ENCODE peak calls at places on chromosomes 16 and 17, in four cellular contexts. P, Z, J and E are unnamed samples.

GRCh38 chr17:81436294-81436849 is 41.1 kb downstream of the BAHCC1 start:
- DNase-seq in P (no peak), Z (no peak), J (no peak), E (no peak)

GRCh38 chr16:10308305-10309193 is 77.3 kb upstream of the ATF7IP2 start:
- DNase-seq in P (no peak), Z (no peak), J (no peak), E (no peak)

GRCh38 chr17:76137351-76138233 is 3.5 kb downstream of the FOXJ1 start:
- DNase-seq in P (no peak), Z (no peak), J (no peak), E (no peak)

GRCh38 chr17:69223809-69224208 is 4.8 kb downstream of the ABCA10 start:
- DNase-seq in P (no peak), Z (no peak), J (no peak), E (no peak)

GRCh38 chr16:12311887-12312286 is 335.4 kb downstream of the SNX29 start:
- DNase-seq in P (no peak), Z (no peak), J (no peak), E (no peak)

GRCh38 chr16:31301708-31302400 is 42.1 kb downstream of the ITGAM start:
- DNase-seq in P (no peak), Z (no peak), J (no peak), E (no peak)

GRCh38 chr17:56680676-56681075 is 87.2 kb downstream of the NOG start:
- DNase-seq in P (no peak), Z (no peak), J (no peak), E (no peak)

GRCh38 chr17:63445571-63446217 is 412 bp downstream of the CYB561 start:
- DNase-seq in P (peak), Z (no peak), J (peak), E (no peak)

GRCh38 chr17:32757963-32758362 is 119.0 kb downstream of the MYO1D start:
- DNase-seq in P (no peak), Z (no peak), J (no peak), E (no peak)

GRCh38 chr17:77382356-77382911 is 241.7 kb downstream of the SEC14L1 start:
- DNase-seq in P (peak), Z (no peak), J (peak), E (no peak)

GRCh38 chr17:18139498-18139897 is 30.9 kb downstream of the MYO15A start:
- DNase-seq in P (no peak), Z (no peak), J (no peak), E (no peak)

GRCh38 chr17:79721993-79722671 is 8.6 kb upstream of the ENPP7 start:
- DNase-seq in P (no peak), Z (no peak), J (no peak), E (no peak)